ENCODE peak calls at places on chromosomes 2 and 18, in five cellular contexts. I, E, T, S and K are unnamed samples.

GRCh38 chr2:63698825-63699548 is 110.2 kb downstream of the MDH1 start:
- DNase-seq in I (no peak), E (no peak), T (no peak), S (no peak), K (no peak)

GRCh38 chr2:39175391-39175790 is 54.5 kb upstream of the SOS1 start:
- DNase-seq in I (no peak), E (no peak), T (no peak), S (no peak), K (no peak)

GRCh38 chr2:198534756-198535155 is 730.4 kb downstream of the PLCL1 start:
- DNase-seq in I (no peak), E (no peak), T (no peak), S (no peak), K (no peak)

GRCh38 chr18:53639696-53640095 is 584.8 kb downstream of the MBD2 start:
- DNase-seq in I (no peak), E (peak), T (no peak), S (no peak), K (no peak)

GRCh38 chr2:68837861-68838341 is 33.3 kb downstream of the BMP10 start:
- DNase-seq in I (no peak), E (no peak), T (no peak), S (no peak), K (no peak)

GRCh38 chr18:51235011-51235789 is 37.7 kb upstream of the MEX3C start:
- DNase-seq in I (no peak), E (no peak), T (no peak), S (no peak), K (no peak)

GRCh38 chr18:45962461-45962860 is 4.7 kb downstream of the EPG5 start:
- DNase-seq in I (no peak), E (no peak), T (peak), S (no peak), K (no peak)

GRCh38 chr18:61619783-61620182 is 273.0 kb downstream of the RNF152 start:
- DNase-seq in I (no peak), E (no peak), T (no peak), S (no peak), K (no peak)

GRCh38 chr18:23422751-23423418 is 30.2 kb upstream of the RIOK3 start:
- DNase-seq in I (no peak), E (peak), T (no peak), S (no peak), K (no peak)

GRCh38 chr2:202039278-202040100 is 5.8 kb downstream of the FZD7 start:
- DNase-seq in I (no peak), E (no peak), T (no peak), S (no peak), K (no peak)

GRCh38 chr2:65367517-65367916 is 64.9 kb downstream of the SPRED2 start:
- DNase-seq in I (no peak), E (no peak), T (no peak), S (no peak), K (no peak)

GRCh38 chr2:135132314-135132713 is 80.2 kb downstream of the RAB3GAP1 start:
- DNase-seq in I (no peak), E (no peak), T (no peak), S (no peak), K (no peak)

DNA sequence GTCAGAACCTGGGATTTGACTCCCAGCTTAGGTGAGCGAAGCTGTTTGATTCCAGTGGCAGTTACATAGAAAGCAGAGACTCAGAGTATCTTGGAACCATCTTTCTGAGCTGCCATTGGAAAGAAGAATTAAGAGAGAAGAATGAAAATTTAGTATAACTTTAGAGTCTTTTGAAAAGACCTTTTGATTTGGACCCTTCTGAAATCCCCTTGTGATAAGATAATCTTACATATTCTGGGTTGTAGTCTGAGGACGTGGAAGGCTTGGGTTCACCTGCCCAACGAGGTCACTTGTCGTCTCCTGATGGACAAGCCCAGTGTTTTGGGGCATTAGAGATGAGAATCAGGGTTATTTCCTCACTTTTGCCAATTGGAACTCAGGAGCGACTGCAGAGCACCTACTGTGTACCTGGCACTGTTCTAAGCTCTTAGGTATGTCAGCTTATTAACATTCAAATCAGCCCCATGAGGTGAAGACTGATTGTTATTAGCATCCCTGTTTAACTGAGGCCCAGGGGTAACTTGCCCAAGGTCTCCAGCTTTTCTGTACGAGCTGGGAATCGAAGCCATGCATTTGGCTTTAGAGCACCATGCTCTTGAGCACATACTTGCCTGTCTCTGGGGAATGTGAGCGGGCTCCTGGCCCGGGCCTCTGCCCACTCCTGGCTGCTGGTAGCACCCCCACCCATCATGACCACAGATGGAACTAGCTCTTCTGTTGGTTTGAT is 2.9 kb downstream of the HK2 start:
- DNase-seq in I (no peak), E (no peak), T (no peak), S (no peak), K (no peak)
- H3K27ac ChIP-seq in I (no peak), E (no peak), T (no peak), S (no peak), K (no peak)

GRCh38 chr2:120593921-120594686 is 141.6 kb upstream of the GLI2 start:
- DNase-seq in I (no peak), E (no peak), T (no peak), S (no peak), K (no peak)

GRCh38 chr2:120596191-120596781 is 139.4 kb upstream of the GLI2 start:
- DNase-seq in I (no peak), E (no peak), T (no peak), S (no peak), K (no peak)

GRCh38 chr2:120594856-120595685 is 140.6 kb upstream of the GLI2 start:
- DNase-seq in I (no peak), E (no peak), T (no peak), S (no peak), K (no peak)

GRCh38 chr2:120596990-120597594 is 138.6 kb upstream of the GLI2 start:
- DNase-seq in I (no peak), E (peak), T (no peak), S (no peak), K (no peak)

GRCh38 chr2:120595739-120596138 is 139.9 kb upstream of the GLI2 start:
- DNase-seq in I (no peak), E (no peak), T (no peak), S (no peak), K (no peak)
- H3K27ac ChIP-seq in I (peak), E (peak), T (no peak), S (no peak), K (peak)

DNA sequence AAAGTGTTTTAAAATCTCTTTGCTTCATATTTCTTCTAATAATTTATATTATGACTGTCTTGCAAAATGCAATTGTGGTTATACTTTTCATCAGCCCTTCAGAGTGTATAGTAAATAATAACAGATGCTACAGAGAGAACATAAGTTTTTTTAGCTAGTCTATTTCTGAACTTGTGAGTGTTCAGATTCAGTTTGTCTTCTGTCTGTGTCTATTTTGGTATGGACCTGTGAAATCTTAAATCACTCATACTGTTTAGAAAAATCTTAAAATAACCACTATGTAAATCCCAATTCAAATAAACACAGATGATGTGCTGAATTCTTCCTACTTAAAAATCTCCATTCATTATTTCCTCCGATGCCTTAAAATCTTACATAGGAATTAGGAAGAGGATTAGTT is 2.1 kb downstream of the SCG2 start:
- DNase-seq in I (no peak), E (no peak), T (no peak), S (no peak), K (no peak)
- H3K27ac ChIP-seq in I (no peak), E (no peak), T (no peak), S (no peak), K (no peak)

GRCh38 chr2:143034292-143035074 is 94.7 kb upstream of the ARHGAP15 start:
- DNase-seq in I (no peak), E (no peak), T (peak), S (no peak), K (no peak)
- H3K27ac ChIP-seq in I (no peak), E (no peak), T (no peak), S (no peak), K (no peak)

GRCh38 chr2:174760845-174761473 is 3.3 kb downstream of the CHRNA1 start:
- DNase-seq in I (no peak), E (no peak), T (no peak), S (no peak), K (no peak)
- H3K27ac ChIP-seq in I (no peak), E (no peak), T (no peak), S (no peak), K (no peak)

GRCh38 chr2:171254666-171255065 is 94.0 kb upstream of the TLK1 start:
- DNase-seq in I (no peak), E (no peak), T (no peak), S (no peak), K (no peak)

GRCh38 chr2:171249689-171250088 is 89.0 kb upstream of the TLK1 start:
- DNase-seq in I (no peak), E (no peak), T (no peak), S (no peak), K (no peak)

GRCh38 chr2:171253279-171253678 is 92.6 kb upstream of the TLK1 start:
- DNase-seq in I (no peak), E (no peak), T (no peak), S (no peak), K (no peak)

GRCh38 chr2:171248205-171248662 is 87.5 kb upstream of the TLK1 start:
- DNase-seq in I (no peak), E (no peak), T (no peak), S (no peak), K (no peak)

GRCh38 chr2:171253900-171254447 is 93.3 kb upstream of the TLK1 start:
- DNase-seq in I (no peak), E (no peak), T (no peak), S (no peak), K (no peak)
- H3K27ac ChIP-seq in I (no peak), E (no peak), T (no peak), S (no peak), K (no peak)

DNA sequence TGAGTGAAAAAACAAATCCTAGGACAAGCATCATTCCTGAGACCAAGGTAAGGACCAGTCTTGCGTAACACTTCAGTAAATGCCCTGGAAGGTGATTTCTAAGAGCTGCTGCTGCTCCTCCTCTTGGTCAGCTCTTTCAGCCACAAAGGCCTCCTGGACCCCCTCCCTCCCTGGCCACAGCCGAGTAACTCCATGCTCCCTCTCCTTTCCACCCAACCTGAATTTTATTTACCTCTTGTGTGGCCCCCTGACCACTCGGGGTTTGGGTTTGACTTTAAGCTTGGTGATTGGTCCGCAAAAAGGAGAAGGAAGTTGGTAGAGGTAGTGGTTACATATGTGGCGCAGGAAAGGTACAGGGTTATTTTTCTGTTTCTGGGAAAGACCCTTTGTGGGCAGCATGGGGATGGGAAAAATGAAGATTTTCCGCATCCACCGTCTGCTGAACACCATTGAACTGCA is 9.2 kb downstream of the HTRA2 start:
- DNase-seq in I (no peak), E (no peak), T (no peak), S (no peak), K (no peak)
- H3K27ac ChIP-seq in I (no peak), E (no peak), T (no peak), S (no peak), K (no peak)

GRCh38 chr2:20649586-20650375 is 1.1 kb downstream of the HS1BP3 start:
- DNase-seq in I (no peak), E (no peak), T (no peak), S (no peak), K (no peak)
- H3K27ac ChIP-seq in I (peak), E (no peak), T (peak), S (no peak), K (peak)

GRCh38 chr2:96594701-96595152 is 43.4 kb downstream of the KANSL3 start:
- DNase-seq in I (no peak), E (no peak), T (no peak), S (no peak), K (no peak)
- H3K27ac ChIP-seq in I (no peak), E (no peak), T (no peak), S (no peak), K (no peak)